ENCODE peak calls at places on chromosomes 6 and 20, in six cellular contexts. H is left lung, V is heart right ventricle, W is upper lobe of left lung, M is Panc1, U is IMR-90. F is an unnamed sample.

GRCh38 chr6:157840776-157841175 is 17.7 kb downstream of the SNX9 start:
- ATAC-seq in W (no peak), U (peak; percentile 75), M (peak; percentile 54), H (no peak), V (no peak), F (no peak)

GRCh38 chr6:46395530-46395929 is 95.7 kb downstream of the RCAN2 start:
- ATAC-seq in M (no peak), W (no peak), H (no peak), V (no peak), U (no peak), F (no peak)

GRCh38 chr6:15269619-15270018 is 23.8 kb downstream of the JARID2 start:
- ATAC-seq in U (no peak), M (no peak), H (no peak), V (no peak), W (no peak), F (no peak)

GRCh38 chr6:18471232-18471964 is 84.2 kb downstream of the RNF144B start:
- ATAC-seq in H (no peak), M (no peak), U (no peak), V (no peak), W (peak; percentile 55), F (no peak)

GRCh38 chr6:167410510-167410909 is 85.6 kb downstream of the TTLL2 start:
- ATAC-seq in U (no peak), M (no peak), W (no peak), V (no peak), H (no peak), F (no peak)

GRCh38 chr6:135209803-135210202 is 28.7 kb downstream of the MYB start:
- ATAC-seq in U (no peak), H (peak; percentile 53), M (no peak), V (no peak), W (no peak), F (no peak)

GRCh38 chr20:20417891-20418676 is 50.2 kb downstream of the INSM1 start:
- ATAC-seq in H (no peak), W (no peak), V (no peak), M (no peak), U (no peak), F (no peak)

GRCh38 chr6:41931792-41932191 is 9.8 kb downstream of the CCND3 start:
- ATAC-seq in W (no peak), H (no peak), U (no peak), V (no peak), M (no peak), F (no peak)

GRCh38 chr6:39095578-39095977 is 19.4 kb downstream of the SAYSD1 start:
- ATAC-seq in M (no peak), H (no peak), U (no peak), V (no peak), W (no peak), F (no peak)

GRCh38 chr20:33871362-33871761 is 60.2 kb downstream of the CHMP4B start:
- ATAC-seq in U (peak; percentile 86), W (no peak), H (peak; percentile 47), M (peak; percentile 46), V (no peak), F (no peak)

GRCh38 chr20:47782091-47782490 is 3.2 kb downstream of the SULF2 start:
- ATAC-seq in H (no peak), U (no peak), M (no peak), V (no peak), W (no peak), F (no peak)

GRCh38 chr6:81727876-81728517 is 24.5 kb downstream of the TENT5A start:
- ATAC-seq in M (no peak), V (no peak), U (no peak), H (no peak), W (no peak), F (no peak)

GRCh38 chr6:3088853-3089445 is 20.7 kb downstream of the RIPK1 start:
- ATAC-seq in V (peak; percentile 47), H (no peak), W (no peak), M (no peak), U (peak; percentile 59), F (no peak)

GRCh38 chr20:53024121-53024520 is 52.0 kb downstream of the TSHZ2 start:
- ATAC-seq in W (no peak), M (no peak), V (no peak), H (no peak), U (no peak), F (no peak)

GRCh38 chr20:63863021-63863797 is 1.9 kb upstream of the TPD52L2 start:
- ATAC-seq in H (no peak), W (no peak), U (no peak), M (no peak), V (no peak), F (no peak)

GRCh38 chr20:62285151-62285550 is 17.6 kb upstream of the ADRM1 start:
- ATAC-seq in W (no peak), H (no peak), V (no peak), M (no peak), U (no peak), F (no peak)

GRCh38 chr6:95581073-95581472 is 3.7 kb downstream of the MANEA start:
- ATAC-seq in H (no peak), W (no peak), M (no peak), V (no peak), U (no peak), F (no peak)

GRCh38 chr20:4961746-4962145 is 39.6 kb downstream of the SLC23A2 start:
- ATAC-seq in W (peak; percentile 76), M (no peak), U (peak; percentile 90), H (peak; percentile 37), V (peak; percentile 66), F (no peak)

GRCh38 chr20:20017852-20018245 is 687 bp downstream of the NAA20 start:
- ATAC-seq in V (no peak), M (no peak), W (no peak), H (peak; percentile 4), U (no peak), F (no peak)

GRCh38 chr6:39887692-39888450 is 46.4 kb downstream of the MOCS1 start:
- ATAC-seq in U (peak; percentile 87), H (peak; percentile 84), V (peak; percentile 95), W (peak; percentile 74), M (peak; percentile 42), F (peak; percentile 91)

GRCh38 chr6:156256161-156256560 is 521.0 kb upstream of the ARID1B start:
- ATAC-seq in V (no peak), U (no peak), M (no peak), H (no peak), W (no peak), F (no peak)

DNA sequence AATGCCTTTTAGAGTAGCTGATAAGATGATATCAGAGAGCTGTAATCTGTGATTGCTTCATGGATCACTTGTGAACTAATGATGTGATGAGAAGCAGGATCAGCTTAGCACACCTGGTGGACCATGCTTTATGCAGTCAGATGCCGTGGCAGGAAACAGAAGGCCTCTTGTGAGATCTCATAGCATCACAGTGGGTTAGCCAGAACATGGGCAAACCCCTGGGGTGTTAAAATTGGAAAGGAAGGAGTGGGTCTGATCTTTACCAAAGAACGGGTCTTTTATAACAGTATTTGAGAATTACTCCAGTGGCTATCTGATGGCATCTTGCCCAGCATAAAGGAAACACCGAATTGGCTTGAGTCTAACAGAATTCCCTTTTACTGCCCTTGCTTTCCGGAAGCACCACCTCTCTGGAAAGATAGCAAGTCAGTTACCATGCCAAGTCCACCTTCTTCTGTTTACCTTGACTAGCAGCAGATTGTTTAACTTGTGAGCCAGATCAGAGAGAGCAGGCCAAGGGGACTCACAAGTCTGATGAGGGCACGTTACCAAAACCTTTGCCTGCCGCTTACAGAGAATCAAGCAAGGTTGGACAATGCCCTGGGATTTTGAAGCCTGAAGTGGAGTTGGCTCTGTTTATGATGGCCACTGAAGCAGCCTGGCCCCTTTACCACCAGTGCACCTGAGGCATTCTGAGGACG is 20.9 kb upstream of the SRF start:
- ATAC-seq in H (peak; percentile 72), M (no peak), U (no peak), W (no peak), V (no peak), F (no peak)
- H3K27ac ChIP-seq in H (no peak overlapping the region), M (no peak overlapping the region), U (no peak overlapping the region), W (no peak overlapping the region), V (no peak overlapping the region), F (no peak overlapping the region)

DNA sequence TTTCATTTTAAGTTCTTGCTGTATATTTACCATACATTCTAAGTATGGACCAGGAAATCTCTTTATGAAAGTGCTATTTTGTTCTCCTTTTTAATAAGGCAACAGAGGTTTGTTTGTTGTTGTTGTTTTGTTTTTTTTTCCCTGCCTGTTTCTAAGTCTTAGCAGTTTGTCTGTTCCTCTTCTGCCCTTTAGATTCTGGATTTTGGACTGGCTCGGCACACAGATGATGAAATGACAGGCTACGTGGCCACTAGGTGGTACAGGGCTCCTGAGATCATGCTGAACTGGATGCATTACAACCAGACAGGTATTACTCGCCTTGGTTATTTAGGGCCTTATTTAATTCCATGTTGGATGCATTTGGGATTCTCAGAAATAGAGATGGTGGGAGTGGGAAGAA is 48.0 kb downstream of the MAPK14 start:
- ATAC-seq in U (no peak), M (no peak), H (peak; percentile 24), W (no peak), V (no peak), F (no peak)
- TF ChIP-seq CTCF in U (no peak), M (peak; percentile 67), H (no peak), W (no peak), V (no peak), F (no peak)

GRCh38 chr20:23125625-23126191 is 39.6 kb upstream of the CD93 start:
- ATAC-seq in V (peak; percentile 54), M (no peak), W (peak; percentile 60), U (peak; percentile 60), H (peak; percentile 75), F (peak; percentile 62)

GRCh38 chr20:23127506-23128279 is 41.6 kb upstream of the CD93 start:
- ATAC-seq in H (no peak), V (no peak), U (no peak), W (no peak), M (no peak), F (no peak)

GRCh38 chr20:23125159-23125558 is 39.0 kb upstream of the CD93 start:
- ATAC-seq in U (no peak), H (no peak), V (no peak), M (no peak), W (no peak), F (no peak)

GRCh38 chr20:23128461-23129125 is 42.5 kb upstream of the CD93 start:
- ATAC-seq in U (no peak), V (no peak), M (no peak), H (no peak), W (no peak), F (no peak)

DNA sequence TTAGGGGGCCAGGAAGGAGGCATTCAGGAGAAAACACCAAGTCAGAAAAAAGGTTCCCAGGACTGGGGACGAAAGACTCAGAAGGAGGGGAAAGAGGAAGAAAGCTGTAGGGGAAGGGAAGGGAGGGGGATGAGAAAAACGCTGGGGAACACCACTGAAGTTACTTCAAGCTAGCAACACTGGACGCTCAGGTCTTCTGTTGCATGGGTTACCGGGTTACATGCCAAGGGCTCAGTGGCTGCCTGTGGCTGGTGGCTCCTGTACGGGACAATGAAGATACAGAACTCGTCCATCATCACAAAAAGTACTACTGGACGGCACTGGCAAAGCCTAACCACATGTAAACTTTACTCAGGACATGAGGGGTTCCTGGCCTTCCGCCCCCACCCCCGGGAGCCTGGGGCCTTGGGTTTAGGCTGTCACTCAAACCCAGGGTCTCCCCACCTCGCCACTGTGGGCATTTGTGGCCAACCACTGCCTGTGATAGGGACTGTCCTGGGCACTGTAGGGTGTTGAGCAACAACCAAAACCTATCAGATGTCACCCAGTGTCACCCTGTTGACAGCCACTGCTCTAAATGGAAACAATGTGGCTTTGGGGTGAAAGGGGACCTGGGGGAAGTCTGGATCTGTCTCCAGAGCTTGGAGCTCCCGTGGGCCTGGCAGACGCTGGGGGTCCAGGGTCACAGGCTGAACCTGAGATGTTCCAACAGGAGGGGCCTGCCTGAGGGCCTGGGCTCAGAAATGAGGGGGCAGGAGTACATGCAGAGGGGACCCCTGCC is 40.3 kb upstream of the CD93 start:
- ATAC-seq in V (peak; percentile 41), U (no peak), W (peak; percentile 28), H (peak; percentile 46), M (no peak), F (no peak)
- H3K27ac ChIP-seq in V (no peak overlapping the region), U (no peak overlapping the region), W (peak overlapping the region; percentile 76), H (no peak overlapping the region), M (no peak overlapping the region), F (no peak overlapping the region)

GRCh38 chr20:32577023-32577422 is 8.1 kb downstream of the NOL4L start:
- ATAC-seq in W (no peak), M (no peak), V (no peak), U (no peak), H (no peak), F (no peak)
- TF ChIP-seq CTCF in W (no peak), M (no peak), V (no peak), U (peak; percentile 17), H (no peak), F (no peak)